ENCODE peak calls at places on chromosomes 5 and 9, in eight cellular contexts. R, Z, S, H, A, K, T and G are unnamed samples.
A peak's percentile ranks its signal among the peaks of the same experiment; 100 is the strongest.

GRCh38 chr9:27569406-27569805 is 3.9 kb downstream of the C9orf72 start:
- DNase-seq in R (no peak), Z (no peak), S (no peak), H (no peak), A (no peak), K (no peak), T (no peak), G (no peak)

GRCh38 chr5:135553688-135554462 is 18.1 kb upstream of the NEUROG1 start:
- DNase-seq in R (peak; percentile 73), Z (no peak), S (no peak), H (no peak), A (peak; percentile 21), K (no peak), T (peak; percentile 40), G (no peak)

GRCh38 chr9:111108946-111109345 is 70.7 kb upstream of the LPAR1 start:
- DNase-seq in R (no peak), Z (no peak), S (no peak), H (no peak), A (peak; percentile 99), K (no peak), T (no peak), G (no peak)

GRCh38 chr9:125372441-125373226 is 111.0 kb downstream of the GAPVD1 start:
- DNase-seq in R (no peak), Z (no peak), S (peak; percentile 80), H (no peak), A (no peak), K (no peak), T (no peak), G (no peak)

GRCh38 chr9:72788966-72789365 is 163.9 kb downstream of the ALDH1A1 start:
- DNase-seq in R (no peak), Z (no peak), S (no peak), H (no peak), A (peak; percentile 51), K (no peak), T (no peak), G (no peak)

GRCh38 chr5:33346534-33346933 is 94.2 kb upstream of the TARS1 start:
- DNase-seq in R (no peak), Z (no peak), S (no peak), H (no peak), A (no peak), K (no peak), T (no peak), G (no peak)

GRCh38 chr9:130173462-130173876 is 1.3 kb downstream of the NCS1 start:
- DNase-seq in R (no peak), Z (no peak), S (no peak), H (peak; percentile 83), A (no peak), K (no peak), T (no peak), G (no peak)

GRCh38 chr9:83937861-83938455 is 16.7 kb upstream of the KIF27 start:
- DNase-seq in R (peak; percentile 28), Z (no peak), S (no peak), H (no peak), A (peak; percentile 64), K (no peak), T (no peak), G (no peak)

GRCh38 chr5:133225671-133226152 is 173.9 kb downstream of the HSPA4 start:
- DNase-seq in R (no peak), Z (no peak), S (no peak), H (peak; percentile 71), A (no peak), K (no peak), T (no peak), G (no peak)

GRCh38 chr5:39648539-39649200 is 223.9 kb upstream of the DAB2 start:
- DNase-seq in R (peak; percentile 65), Z (no peak), S (no peak), H (no peak), A (no peak), K (peak; percentile 60), T (no peak), G (no peak)

GRCh38 chr5:120155873-120156272 is 308.2 kb upstream of the PRR16 start:
- DNase-seq in R (no peak), Z (no peak), S (no peak), H (no peak), A (no peak), K (no peak), T (no peak), G (no peak)

GRCh38 chr5:96896806-96897205 is 20.5 kb downstream of the ERAP2 start:
- DNase-seq in R (no peak), Z (no peak), S (no peak), H (no peak), A (no peak), K (no peak), T (no peak), G (peak; percentile 39)
- TF ChIP-seq CTCF in R (no peak), Z (no peak), S (no peak), H (no peak), A (no peak), K (no peak), T (no peak), G (no peak)

GRCh38 chr9:132043708-132044107 is 36.0 kb downstream of the MED27 start:
- DNase-seq in R (no peak), Z (no peak), S (no peak), H (no peak), A (no peak), K (no peak), T (no peak), G (no peak)

GRCh38 chr9:132040808-132041207 is 38.9 kb downstream of the MED27 start:
- DNase-seq in R (no peak), Z (no peak), S (no peak), H (no peak), A (no peak), K (no peak), T (no peak), G (no peak)

GRCh38 chr9:132044176-132044880 is 35.3 kb downstream of the MED27 start:
- DNase-seq in R (no peak), Z (no peak), S (no peak), H (no peak), A (no peak), K (no peak), T (no peak), G (no peak)

GRCh38 chr9:132041825-132042224 is 37.8 kb downstream of the MED27 start:
- DNase-seq in R (no peak), Z (no peak), S (no peak), H (no peak), A (no peak), K (no peak), T (no peak), G (no peak)

DNA sequence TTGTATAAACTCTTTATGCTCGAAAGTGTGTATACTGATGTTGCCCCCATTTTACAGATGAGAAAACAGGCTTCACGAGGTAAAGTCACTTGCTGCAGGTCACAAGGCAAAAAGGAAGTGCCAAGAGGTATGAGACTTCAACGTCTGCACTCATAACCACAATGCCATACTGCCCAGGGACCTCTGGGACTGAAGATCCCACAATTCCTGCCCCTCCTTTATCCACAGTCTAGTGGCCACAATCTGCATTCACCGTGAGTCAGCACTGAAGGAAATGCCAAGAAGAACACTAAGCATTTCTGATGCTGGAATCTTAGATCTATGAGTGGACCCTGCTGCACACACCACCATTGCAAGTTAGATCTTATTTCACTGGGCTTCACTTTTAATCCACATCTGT is 37.3 kb downstream of the MED27 start:
- DNase-seq in R (no peak), Z (no peak), S (no peak), H (no peak), A (peak; percentile 96), K (peak; percentile 86), T (no peak), G (no peak)
- TF ChIP-seq CTCF in R (no peak), Z (no peak), S (no peak), H (no peak), A (peak; percentile 24), K (no peak), T (no peak), G (no peak)

GRCh38 chr5:27008604-27009564 is 29.5 kb downstream of the CDH9 start:
- DNase-seq in R (no peak), Z (no peak), S (no peak), H (no peak), A (no peak), K (no peak), T (no peak), G (no peak)
- TF ChIP-seq CTCF in R (no peak), Z (no peak), S (no peak), H (no peak), A (no peak), K (no peak), T (no peak), G (no peak)

GRCh38 chr9:128259156-128259555 is 16.7 kb downstream of the GOLGA2 start:
- DNase-seq in R (peak; percentile 4), Z (no peak), S (no peak), H (no peak), A (no peak), K (no peak), T (no peak), G (no peak)
- TF ChIP-seq CTCF in R (no peak), Z (no peak), S (no peak), H (no peak), A (no peak), K (no peak), T (no peak), G (no peak)